ENCODE peak calls at places on chromosomes 5 and 9, in four cellular contexts. B is activated CD8-positive, alpha-beta memory T cell treated with anti-CD3 and anti-CD28 coated beads, Interleukin-2, amount 10 ng/mL, durations not matched to agents 7 days and 5 days; Y is HepG2; M is prostate gland. J is an unnamed sample.

GRCh38 chr5:53714324-53715010 is 154.0 kb downstream of the NDUFS4 start:
- DNase-seq in Y (no peak), B (no peak), M (no peak), J (no peak)

GRCh38 chr5:180639743-180640300 is 9.6 kb downstream of the FLT4 start:
- DNase-seq in Y (no peak), M (no peak), B (no peak), J (no peak)

GRCh38 chr9:116632990-116633441 is 54.1 kb upstream of the TRIM32 start:
- DNase-seq in Y (no peak), M (no peak), B (no peak), J (no peak)

GRCh38 chr5:143133721-143134120 is 269.8 kb downstream of the NR3C1 start:
- DNase-seq in B (no peak), Y (no peak), M (no peak), J (peak)

GRCh38 chr5:58764199-58764598 is 181.3 kb downstream of the RAB3C start:
- DNase-seq in B (no peak), M (no peak), Y (no peak), J (no peak)

GRCh38 chr9:121154782-121155181 is 46.9 kb downstream of the RAB14 start:
- DNase-seq in M (no peak), B (no peak), Y (no peak), J (no peak)

GRCh38 chr9:91047529-91047928 is 245.9 kb downstream of the SYK start:
- DNase-seq in B (peak), Y (no peak), M (no peak), J (no peak)

GRCh38 chr9:133761641-133762248 is 23.6 kb upstream of the SARDH start:
- DNase-seq in M (no peak), Y (no peak), B (peak), J (no peak)

GRCh38 chr5:42840279-42840678 is 28.6 kb upstream of the SELENOP start:
- DNase-seq in B (no peak), Y (peak), M (peak), J (peak)

GRCh38 chr5:124740991-124741583 is 5.4 kb downstream of the ZNF608 start:
- DNase-seq in M (no peak), B (no peak), Y (no peak), J (no peak)

GRCh38 chr5:73231245-73231778 is 58.3 kb downstream of the TMEM174 start:
- DNase-seq in M (no peak), B (no peak), Y (no peak), J (no peak)

GRCh38 chr9:122426723-122427122 is 51.0 kb downstream of the OR1J1 start:
- DNase-seq in M (no peak), Y (no peak), B (no peak), J (no peak)

GRCh38 chr5:127935398-127935797 is 148.2 kb upstream of the SLC12A2 start:
- DNase-seq in Y (peak), B (no peak), M (no peak), J (no peak)

GRCh38 chr5:149406203-149406978 is 27.3 kb upstream of the IL17B start:
- DNase-seq in M (no peak), Y (no peak), B (no peak), J (peak)

GRCh38 chr9:34419716-34420504 is 38.5 kb downstream of the FAM219A start:
- DNase-seq in Y (no peak), B (no peak), M (no peak), J (no peak)

GRCh38 chr9:73216016-73216415 is 64.4 kb downstream of the ANXA1 start:
- DNase-seq in Y (no peak), B (no peak), M (no peak), J (no peak)

GRCh38 chr5:154857091-154857533 is 1.3 kb upstream of the CNOT8 start:
- DNase-seq in B (peak), Y (no peak), M (peak), J (no peak)

GRCh38 chr5:134041570-134042411 is 37.0 kb upstream of the VDAC1 start:
- DNase-seq in M (no peak), B (no peak), Y (no peak), J (no peak)

GRCh38 chr5:148314187-148314586 is 2.0 kb downstream of the SPINK7 start:
- DNase-seq in Y (no peak), B (no peak), M (no peak), J (no peak)

GRCh38 chr5:66963559-66963971 is 233.0 kb downstream of the CD180 start:
- DNase-seq in Y (no peak), B (no peak), M (no peak), J (no peak)

GRCh38 chr9:120412425-120412951 is 167.5 kb downstream of the CDK5RAP2 start:
- DNase-seq in Y (no peak), B (no peak), M (peak), J (no peak)

GRCh38 chr5:118806571-118806970 is 181.8 kb downstream of the DTWD2 start:
- DNase-seq in M (no peak), Y (no peak), B (no peak), J (no peak)

GRCh38 chr5:127029513-127030258 is 672 bp downstream of the MARCHF3 start:
- DNase-seq in M (peak), Y (peak), B (peak), J (peak)

GRCh38 chr9:21974542-21975409 is 19.4 kb downstream of the CDKN2A start:
- DNase-seq in B (no peak), M (no peak), Y (no peak), J (peak)